ENCODE peak calls at places on chromosome 14, in ten cellular contexts. One of them, this sample, is unnamed.

GRCh38 chr14:76773188-76773885 is 12.1 kb downstream of the VASH1 start:
- DNase-seq in esophagus muscularis mucosa: no peak
- DNase-seq in NCI-H2171: no peak
- DNase-seq in dermis blood vessel endothelial cell: peak
- DNase-seq in PC-9: peak
- DNase-seq in transverse colon: peak
- DNase-seq in HuH-7.5: no peak
- DNase-seq in stimulated activated CD4-positive, alpha-beta T cell treated with anti-CD3 and anti-CD28 coated beads, Interleukin-15, amount 100 ng/mL, for 48 hours: no peak
- DNase-seq in KG1: no peak
- DNase-seq in H4: peak
- DNase-seq in this sample: peak

GRCh38 chr14:26598081-26598671 is 343 bp upstream of the NOVA1 start:
- DNase-seq in esophagus muscularis mucosa: peak
- DNase-seq in NCI-H2171: peak
- DNase-seq in dermis blood vessel endothelial cell: peak
- DNase-seq in PC-9: peak
- DNase-seq in transverse colon: peak
- DNase-seq in HuH-7.5: peak
- DNase-seq in stimulated activated CD4-positive, alpha-beta T cell treated with anti-CD3 and anti-CD28 coated beads, Interleukin-15, amount 100 ng/mL, for 48 hours: no peak
- DNase-seq in KG1: no peak
- DNase-seq in H4: peak
- DNase-seq in this sample: peak

GRCh38 chr14:59541731-59542130 is 34.9 kb downstream of the CCDC175 start:
- DNase-seq in esophagus muscularis mucosa: no peak
- DNase-seq in NCI-H2171: no peak
- DNase-seq in dermis blood vessel endothelial cell: no peak
- DNase-seq in PC-9: no peak
- DNase-seq in transverse colon: no peak
- DNase-seq in HuH-7.5: no peak
- DNase-seq in stimulated activated CD4-positive, alpha-beta T cell treated with anti-CD3 and anti-CD28 coated beads, Interleukin-15, amount 100 ng/mL, for 48 hours: no peak
- DNase-seq in KG1: no peak
- DNase-seq in H4: no peak
- DNase-seq in this sample: no peak

GRCh38 chr14:75969126-75969525 is 12.7 kb downstream of the TGFB3 start:
- DNase-seq in esophagus muscularis mucosa: no peak
- DNase-seq in NCI-H2171: peak
- DNase-seq in dermis blood vessel endothelial cell: no peak
- DNase-seq in PC-9: no peak
- DNase-seq in transverse colon: no peak
- DNase-seq in HuH-7.5: no peak
- DNase-seq in stimulated activated CD4-positive, alpha-beta T cell treated with anti-CD3 and anti-CD28 coated beads, Interleukin-15, amount 100 ng/mL, for 48 hours: no peak
- DNase-seq in KG1: no peak
- DNase-seq in H4: no peak
- DNase-seq in this sample: no peak

GRCh38 chr14:55129086-55129427 is at the start of gene LGALS3:
- DNase-seq in esophagus muscularis mucosa: no peak
- DNase-seq in NCI-H2171: no peak
- DNase-seq in dermis blood vessel endothelial cell: peak
- DNase-seq in PC-9: peak
- DNase-seq in transverse colon: peak
- DNase-seq in HuH-7.5: peak
- DNase-seq in stimulated activated CD4-positive, alpha-beta T cell treated with anti-CD3 and anti-CD28 coated beads, Interleukin-15, amount 100 ng/mL, for 48 hours: no peak
- DNase-seq in KG1: no peak
- DNase-seq in H4: no peak
- DNase-seq in this sample: peak

GRCh38 chr14:79018846-79019245 is 848.7 kb downstream of the NRXN3 start:
- DNase-seq in esophagus muscularis mucosa: no peak
- DNase-seq in NCI-H2171: no peak
- DNase-seq in dermis blood vessel endothelial cell: peak
- DNase-seq in PC-9: peak
- DNase-seq in transverse colon: no peak
- DNase-seq in HuH-7.5: no peak
- DNase-seq in stimulated activated CD4-positive, alpha-beta T cell treated with anti-CD3 and anti-CD28 coated beads, Interleukin-15, amount 100 ng/mL, for 48 hours: no peak
- DNase-seq in KG1: no peak
- DNase-seq in H4: no peak
- DNase-seq in this sample: no peak

GRCh38 chr14:91078095-91078737 is 17.8 kb upstream of the RPS6KA5 start:
- DNase-seq in esophagus muscularis mucosa: no peak
- DNase-seq in NCI-H2171: no peak
- DNase-seq in dermis blood vessel endothelial cell: no peak
- DNase-seq in PC-9: no peak
- DNase-seq in transverse colon: no peak
- DNase-seq in HuH-7.5: no peak
- DNase-seq in stimulated activated CD4-positive, alpha-beta T cell treated with anti-CD3 and anti-CD28 coated beads, Interleukin-15, amount 100 ng/mL, for 48 hours: peak
- DNase-seq in KG1: no peak
- DNase-seq in H4: no peak
- DNase-seq in this sample: no peak

GRCh38 chr14:104509673-104510072 is 69.9 kb upstream of the C14orf180 start:
- DNase-seq in esophagus muscularis mucosa: no peak
- DNase-seq in NCI-H2171: no peak
- DNase-seq in dermis blood vessel endothelial cell: peak
- DNase-seq in PC-9: no peak
- DNase-seq in transverse colon: no peak
- DNase-seq in HuH-7.5: no peak
- DNase-seq in stimulated activated CD4-positive, alpha-beta T cell treated with anti-CD3 and anti-CD28 coated beads, Interleukin-15, amount 100 ng/mL, for 48 hours: no peak
- DNase-seq in KG1: no peak
- DNase-seq in H4: no peak
- DNase-seq in this sample: no peak

GRCh38 chr14:64952598-64953309 is 10.2 kb upstream of the GPX2 start:
- DNase-seq in esophagus muscularis mucosa: no peak
- DNase-seq in NCI-H2171: no peak
- DNase-seq in dermis blood vessel endothelial cell: no peak
- DNase-seq in PC-9: no peak
- DNase-seq in transverse colon: no peak
- DNase-seq in HuH-7.5: no peak
- DNase-seq in stimulated activated CD4-positive, alpha-beta T cell treated with anti-CD3 and anti-CD28 coated beads, Interleukin-15, amount 100 ng/mL, for 48 hours: no peak
- DNase-seq in KG1: no peak
- DNase-seq in H4: no peak
- DNase-seq in this sample: no peak

GRCh38 chr14:80269338-80269935 is 58.1 kb upstream of the DIO2 start:
- DNase-seq in esophagus muscularis mucosa: no peak
- DNase-seq in NCI-H2171: no peak
- DNase-seq in dermis blood vessel endothelial cell: peak
- DNase-seq in PC-9: peak
- DNase-seq in transverse colon: no peak
- DNase-seq in HuH-7.5: no peak
- DNase-seq in stimulated activated CD4-positive, alpha-beta T cell treated with anti-CD3 and anti-CD28 coated beads, Interleukin-15, amount 100 ng/mL, for 48 hours: no peak
- DNase-seq in KG1: no peak
- DNase-seq in H4: peak
- DNase-seq in this sample: no peak

GRCh38 chr14:49988080-49988990 is 95.5 kb downstream of the ARF6 start:
- DNase-seq in esophagus muscularis mucosa: no peak
- DNase-seq in NCI-H2171: no peak
- DNase-seq in dermis blood vessel endothelial cell: no peak
- DNase-seq in PC-9: no peak
- DNase-seq in transverse colon: no peak
- DNase-seq in HuH-7.5: no peak
- DNase-seq in stimulated activated CD4-positive, alpha-beta T cell treated with anti-CD3 and anti-CD28 coated beads, Interleukin-15, amount 100 ng/mL, for 48 hours: no peak
- DNase-seq in KG1: no peak
- DNase-seq in H4: no peak
- DNase-seq in this sample: no peak

GRCh38 chr14:73465833-73466532 is 7.6 kb upstream of the NUMB start:
- DNase-seq in esophagus muscularis mucosa: no peak
- DNase-seq in NCI-H2171: no peak
- DNase-seq in dermis blood vessel endothelial cell: peak
- DNase-seq in PC-9: no peak
- DNase-seq in transverse colon: no peak
- DNase-seq in HuH-7.5: no peak
- DNase-seq in stimulated activated CD4-positive, alpha-beta T cell treated with anti-CD3 and anti-CD28 coated beads, Interleukin-15, amount 100 ng/mL, for 48 hours: no peak
- DNase-seq in KG1: no peak
- DNase-seq in H4: no peak
- DNase-seq in this sample: no peak

GRCh38 chr14:103576371-103577024 is 13.7 kb downstream of the COA8 start:
- DNase-seq in esophagus muscularis mucosa: peak
- DNase-seq in NCI-H2171: peak
- DNase-seq in dermis blood vessel endothelial cell: peak
- DNase-seq in PC-9: peak
- DNase-seq in transverse colon: peak
- DNase-seq in HuH-7.5: no peak
- DNase-seq in stimulated activated CD4-positive, alpha-beta T cell treated with anti-CD3 and anti-CD28 coated beads, Interleukin-15, amount 100 ng/mL, for 48 hours: no peak
- DNase-seq in KG1: no peak
- DNase-seq in H4: peak
- DNase-seq in this sample: peak

GRCh38 chr14:76753799-76754198 is 7.5 kb upstream of the VASH1 start:
- DNase-seq in esophagus muscularis mucosa: no peak
- DNase-seq in NCI-H2171: no peak
- DNase-seq in dermis blood vessel endothelial cell: no peak
- DNase-seq in PC-9: no peak
- DNase-seq in transverse colon: no peak
- DNase-seq in HuH-7.5: no peak
- DNase-seq in stimulated activated CD4-positive, alpha-beta T cell treated with anti-CD3 and anti-CD28 coated beads, Interleukin-15, amount 100 ng/mL, for 48 hours: no peak
- DNase-seq in KG1: no peak
- DNase-seq in H4: no peak
- DNase-seq in this sample: no peak

GRCh38 chr14:23829736-23830474 is 123.7 kb upstream of the DHRS4 start:
- DNase-seq in esophagus muscularis mucosa: no peak
- DNase-seq in NCI-H2171: no peak
- DNase-seq in dermis blood vessel endothelial cell: peak
- DNase-seq in PC-9: peak
- DNase-seq in transverse colon: peak
- DNase-seq in HuH-7.5: peak
- DNase-seq in stimulated activated CD4-positive, alpha-beta T cell treated with anti-CD3 and anti-CD28 coated beads, Interleukin-15, amount 100 ng/mL, for 48 hours: no peak
- DNase-seq in KG1: no peak
- DNase-seq in H4: peak
- DNase-seq in this sample: peak

GRCh38 chr14:75453817-75454434 is 26.1 kb downstream of the JDP2 start:
- DNase-seq in esophagus muscularis mucosa: no peak
- DNase-seq in NCI-H2171: no peak
- DNase-seq in dermis blood vessel endothelial cell: no peak
- DNase-seq in PC-9: no peak
- DNase-seq in transverse colon: no peak
- DNase-seq in HuH-7.5: no peak
- DNase-seq in stimulated activated CD4-positive, alpha-beta T cell treated with anti-CD3 and anti-CD28 coated beads, Interleukin-15, amount 100 ng/mL, for 48 hours: no peak
- DNase-seq in KG1: no peak
- DNase-seq in H4: no peak
- DNase-seq in this sample: no peak